ENCODE peak calls at places on chromosome 10, in six cellular contexts. A is NCI-H1092 treated with DMSO at 0.1 percent for 48 hours, L is Peyer's patch, D is A172, E is SK-MEL-5, M is lung. F is an unnamed sample.

GRCh38 chr10:88389456-88389855 is 193.7 kb downstream of the RNLS start:
- DNase-seq in A (peak; percentile 2), L (no peak), D (peak; percentile 60), E (peak; percentile 59), M (peak; percentile 39), F (peak; percentile 32)

GRCh38 chr10:117165557-117166419 is 27.7 kb upstream of the VAX1 start:
- DNase-seq in A (no peak), L (peak; percentile 56), D (no peak), E (peak; percentile 66), M (peak; percentile 41), F (no peak)

GRCh38 chr10:71370031-71370430 is 26.7 kb upstream of the CDH23 start:
- DNase-seq in A (no peak), L (no peak), D (no peak), E (no peak), M (no peak), F (no peak)

GRCh38 chr10:48493083-48493871 is 111.6 kb downstream of the ARHGAP22 start:
- DNase-seq in A (no peak), L (no peak), D (no peak), E (no peak), M (no peak), F (no peak)

GRCh38 chr10:125148021-125148439 is 12.3 kb downstream of the CTBP2 start:
- DNase-seq in A (peak; percentile 5), L (no peak), D (no peak), E (no peak), M (no peak), F (no peak)

GRCh38 chr10:4763960-4764428 is 62.0 kb upstream of the AKR1E2 start:
- DNase-seq in A (no peak), L (no peak), D (peak; percentile 79), E (peak; percentile 52), M (no peak), F (no peak)

GRCh38 chr10:69394020-69394419 is 22.7 kb downstream of the TACR2 start:
- DNase-seq in A (no peak), L (no peak), D (no peak), E (no peak), M (no peak), F (no peak)

GRCh38 chr10:115278294-115278693 is 185.1 kb downstream of the ATRNL1 start:
- DNase-seq in A (no peak), L (no peak), D (no peak), E (no peak), M (no peak), F (no peak)

GRCh38 chr10:48944171-48944570 is 4.5 kb upstream of the LRRC18 start:
- DNase-seq in A (no peak), L (peak; percentile 18), D (no peak), E (no peak), M (no peak), F (no peak)

GRCh38 chr10:34113504-34114225 is 701.4 kb downstream of the PARD3 start:
- DNase-seq in A (no peak), L (no peak), D (no peak), E (no peak), M (no peak), F (no peak)

GRCh38 chr10:13834581-13835286 is 248.0 kb downstream of the PRPF18 start:
- DNase-seq in A (peak; percentile 36), L (no peak), D (no peak), E (peak; percentile 95), M (no peak), F (no peak)